ENCODE peak calls at places on chromosome 19, in six cellular contexts. R is C1 segment of cervical spinal cord; T is lung; W is effector CD4-positive, alpha-beta T cell; H is stimulated activated CD4-positive, alpha-beta T cell treated with anti-CD3 and anti-CD28 coated beads, TNF-alpha, amount 100 ng/mL, for 1 hour; M is central memory CD8-positive, alpha-beta T cell. A is an unnamed sample.

GRCh38 chr19:51375504-51376221 is 3.2 kb upstream of the NKG7 start:
- DNase-seq in T (no peak), H (no peak), M (no peak), W (no peak), R (no peak), A (no peak)

GRCh38 chr19:33047422-33047821 is 17.3 kb downstream of the RHPN2 start:
- DNase-seq in H (no peak), T (peak; percentile 70), M (no peak), R (no peak), W (no peak), A (no peak)

GRCh38 chr19:10555613-10555979 is 10.2 kb downstream of the KRI1 start:
- DNase-seq in M (no peak), W (no peak), R (no peak), H (no peak), T (no peak), A (no peak)

GRCh38 chr19:2479556-2480194 is 3.7 kb downstream of the GADD45B start:
- DNase-seq in H (no peak), T (no peak), M (no peak), R (no peak), W (no peak), A (no peak)

GRCh38 chr19:51440846-51441409 is 17.3 kb downstream of the SIGLEC8 start:
- DNase-seq in M (no peak), R (no peak), H (no peak), T (no peak), W (no peak), A (no peak)

GRCh38 chr19:4556574-4557185 is 2.8 kb downstream of the SEMA6B start:
- DNase-seq in T (no peak), M (no peak), W (no peak), R (no peak), H (no peak), A (no peak)

GRCh38 chr19:16378291-16378889 is 53.8 kb downstream of the KLF2 start:
- DNase-seq in W (no peak), H (no peak), T (no peak), R (no peak), M (no peak), A (no peak)

GRCh38 chr19:29439688-29440550 is 85.9 kb upstream of the VSTM2B start:
- DNase-seq in T (no peak), M (no peak), H (no peak), W (no peak), R (no peak), A (no peak)

GRCh38 chr19:2087621-2088100 is 8.5 kb downstream of the MOB3A start:
- DNase-seq in R (no peak), T (no peak), H (no peak), M (no peak), W (no peak), A (no peak)

GRCh38 chr19:18045307-18046013 is 37.5 kb downstream of the ARRDC2 start:
- DNase-seq in W (no peak), R (no peak), T (no peak), H (no peak), M (no peak), A (no peak)

GRCh38 chr19:51327066-51327985 is 14.6 kb downstream of the VSIG10L start:
- DNase-seq in H (no peak), W (peak; percentile 25), M (no peak), T (no peak), R (no peak), A (no peak)

GRCh38 chr19:3179739-3180293 is 1.2 kb downstream of the S1PR4 start:
- DNase-seq in W (no peak), T (no peak), H (no peak), R (no peak), M (no peak), A (no peak)

GRCh38 chr19:1079566-1080111 is 12.7 kb downstream of the ARHGAP45 start:
- DNase-seq in R (no peak), T (no peak), W (no peak), M (no peak), H (no peak), A (no peak)

GRCh38 chr19:41416194-41416674 is 10.9 kb downstream of the B3GNT8 start:
- DNase-seq in W (no peak), R (no peak), T (peak; percentile 90), M (no peak), H (no peak), A (no peak)

GRCh38 chr19:39563408-39563807 is 23.4 kb upstream of the EID2 start:
- DNase-seq in H (no peak), R (no peak), T (no peak), W (no peak), M (no peak), A (no peak)

GRCh38 chr19:756232-756631 is 5.3 kb downstream of the MISP start:
- DNase-seq in T (no peak), R (no peak), H (no peak), W (no peak), M (no peak), A (no peak)

GRCh38 chr19:35142531-35143230 is 374 bp upstream of the FXYD7 start:
- DNase-seq in W (peak; percentile 70), H (peak; percentile 58), M (peak; percentile 70), T (no peak), R (peak; percentile 22), A (no peak)

GRCh38 chr19:13859361-13859880 is 17.5 kb upstream of the NANOS3 start:
- DNase-seq in T (no peak), W (no peak), R (no peak), H (no peak), M (no peak), A (no peak)

GRCh38 chr19:52286256-52286655 is 10.7 kb upstream of the ZNF480 start:
- DNase-seq in T (no peak), W (no peak), H (no peak), R (no peak), M (no peak), A (no peak)

GRCh38 chr19:18789883-18790565 is 1.1 kb downstream of the COMP start:
- DNase-seq in H (no peak), R (no peak), T (no peak), W (no peak), M (no peak), A (no peak)

A was measured in globus pallidus.